ENCODE peak calls at places on chromosomes 1 and 21, in eight cellular contexts. B is heart right ventricle, W is thyroid gland, U is Calu3, V is GM12865, X is GM10248, H is GM13976, M is hepatocyte. F is an unnamed sample.

GRCh38 chr21:32382108-32382601 is 10.7 kb downstream of the URB1 start:
- DNase-seq in W (no peak), V (no peak), X (no peak), M (no peak), U (no peak), H (no peak), B (no peak), F (no peak)

GRCh38 chr1:8334106-8334851 is 16.4 kb downstream of the SLC45A1 start:
- DNase-seq in H (no peak), V (no peak), W (no peak), X (no peak), M (no peak), U (no peak), B (no peak), F (no peak)

GRCh38 chr1:167529829-167530474 is 11.6 kb upstream of the CD247 start:
- DNase-seq in B (no peak), X (no peak), U (no peak), M (peak), H (no peak), W (no peak), V (no peak), F (no peak)

GRCh38 chr1:114130846-114131525 is 22.7 kb downstream of the SYT6 start:
- DNase-seq in U (no peak), B (no peak), V (no peak), W (no peak), X (no peak), H (no peak), M (no peak), F (no peak)

GRCh38 chr1:995665-996633 is 3.9 kb downstream of the HES4 start:
- DNase-seq in V (no peak), W (no peak), X (no peak), U (no peak), H (no peak), M (peak), B (no peak), F (no peak)

GRCh38 chr1:217948741-217949140 is 317.6 kb downstream of the SPATA17 start:
- DNase-seq in B (no peak), W (no peak), M (no peak), V (no peak), X (no peak), H (no peak), U (no peak), F (no peak)

GRCh38 chr1:156155760-156156495 is 2.5 kb downstream of the SEMA4A start:
- DNase-seq in M (no peak), W (no peak), B (no peak), H (no peak), V (peak), U (no peak), X (no peak), F (no peak)

GRCh38 chr1:36699113-36699512 is 216.4 kb upstream of the CSF3R start:
- DNase-seq in B (no peak), V (no peak), W (no peak), H (no peak), U (no peak), X (no peak), M (no peak), F (no peak)

GRCh38 chr1:200866521-200866920 is 6.3 kb upstream of the GPR25 start:
- DNase-seq in M (no peak), B (no peak), U (no peak), H (peak), V (peak), W (no peak), X (peak), F (peak)

GRCh38 chr1:201025571-201026002 is 2.1 kb upstream of the KIF21B start:
- DNase-seq in W (no peak), X (peak), V (peak), U (peak), B (no peak), H (no peak), M (no peak), F (peak)

GRCh38 chr1:31442648-31442994 is 29.6 kb downstream of the SERINC2 start:
- DNase-seq in V (no peak), U (no peak), B (no peak), W (no peak), X (no peak), H (no peak), M (no peak), F (no peak)

GRCh38 chr1:94980049-94980908 is 53.4 kb upstream of the CNN3 start:
- DNase-seq in U (no peak), W (no peak), B (no peak), H (no peak), M (no peak), V (no peak), X (no peak), F (no peak)

GRCh38 chr1:21590116-21590905 is 78.8 kb downstream of the RAP1GAP start:
- DNase-seq in H (no peak), V (no peak), U (no peak), X (no peak), W (peak), B (no peak), M (peak), F (no peak)

GRCh38 chr1:53606197-53607095 is 132.5 kb downstream of the GLIS1 start:
- DNase-seq in U (no peak), H (no peak), B (no peak), X (no peak), M (no peak), V (no peak), W (no peak), F (no peak)

GRCh38 chr1:53605181-53605580 is 133.8 kb downstream of the GLIS1 start:
- DNase-seq in H (no peak), V (no peak), M (no peak), U (no peak), W (no peak), X (no peak), B (no peak), F (no peak)

GRCh38 chr1:53608676-53609075 is 130.3 kb downstream of the GLIS1 start:
- DNase-seq in U (no peak), B (no peak), H (no peak), M (no peak), V (no peak), X (no peak), W (no peak), F (no peak)

GRCh38 chr1:53604291-53604919 is 134.6 kb downstream of the GLIS1 start:
- DNase-seq in V (no peak), H (no peak), B (no peak), X (no peak), W (no peak), U (no peak), M (no peak), F (no peak)

DNA sequence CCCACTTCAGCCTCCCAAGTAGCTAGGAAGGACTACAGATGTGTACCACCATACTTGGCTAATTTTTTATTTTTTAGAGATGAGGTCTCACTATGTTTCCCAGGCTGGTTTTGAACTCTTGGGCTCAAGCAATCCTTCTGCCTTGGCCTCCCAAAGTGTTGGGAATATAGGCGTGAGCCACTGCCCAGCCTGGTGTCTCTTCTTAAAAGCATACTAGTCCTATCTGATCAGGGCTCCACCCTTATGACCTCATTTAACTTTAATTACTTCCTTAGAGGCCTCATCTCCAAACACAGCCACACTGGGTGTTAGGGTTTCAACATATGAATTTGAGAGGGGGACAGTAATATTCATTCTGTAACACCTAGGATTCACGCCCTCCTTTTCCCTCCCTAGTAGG is 130.9 kb downstream of the GLIS1 start:
- DNase-seq in V (no peak), H (no peak), U (no peak), X (no peak), B (no peak), M (no peak), W (no peak), F (no peak)
- TF ChIP-seq CTCF in V (no peak), H (no peak), U (no peak), X (no peak), B (no peak), M (no peak), W (no peak), F (no peak)

GRCh38 chr21:30233636-30234035 is 17.7 kb upstream of the CLDN8 start:
- DNase-seq in U (no peak), M (no peak), H (no peak), X (no peak), V (no peak), W (no peak), B (no peak), F (no peak)
- TF ChIP-seq CTCF in U (no peak), M (no peak), H (no peak), X (no peak), V (no peak), W (no peak), B (no peak), F (no peak)

DNA sequence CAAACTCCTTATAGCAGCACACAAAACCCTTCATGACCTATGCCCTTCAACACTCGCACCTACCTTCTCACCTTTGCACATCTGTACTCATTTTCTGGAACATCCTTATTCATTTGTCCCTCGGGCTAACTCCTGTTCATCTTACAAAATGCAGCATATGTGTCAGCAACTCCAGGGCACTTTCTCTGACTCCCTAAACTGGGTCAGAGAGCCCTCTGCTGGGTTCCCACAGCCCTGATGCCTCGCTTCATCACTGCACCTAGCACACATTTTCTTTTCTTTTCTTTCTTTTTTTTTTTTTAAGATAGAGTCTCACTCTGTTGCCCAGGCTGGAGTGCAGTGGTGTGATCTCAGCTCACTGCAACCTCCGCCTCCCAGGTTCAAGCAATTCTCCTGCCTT is 54.0 kb downstream of the RAB3B start:
- DNase-seq in U (no peak), V (no peak), M (no peak), B (no peak), X (no peak), H (no peak), W (no peak), F (no peak)
- TF ChIP-seq CTCF in U (no peak), V (no peak), M (no peak), B (no peak), X (no peak), H (no peak), W (no peak), F (no peak)

DNA sequence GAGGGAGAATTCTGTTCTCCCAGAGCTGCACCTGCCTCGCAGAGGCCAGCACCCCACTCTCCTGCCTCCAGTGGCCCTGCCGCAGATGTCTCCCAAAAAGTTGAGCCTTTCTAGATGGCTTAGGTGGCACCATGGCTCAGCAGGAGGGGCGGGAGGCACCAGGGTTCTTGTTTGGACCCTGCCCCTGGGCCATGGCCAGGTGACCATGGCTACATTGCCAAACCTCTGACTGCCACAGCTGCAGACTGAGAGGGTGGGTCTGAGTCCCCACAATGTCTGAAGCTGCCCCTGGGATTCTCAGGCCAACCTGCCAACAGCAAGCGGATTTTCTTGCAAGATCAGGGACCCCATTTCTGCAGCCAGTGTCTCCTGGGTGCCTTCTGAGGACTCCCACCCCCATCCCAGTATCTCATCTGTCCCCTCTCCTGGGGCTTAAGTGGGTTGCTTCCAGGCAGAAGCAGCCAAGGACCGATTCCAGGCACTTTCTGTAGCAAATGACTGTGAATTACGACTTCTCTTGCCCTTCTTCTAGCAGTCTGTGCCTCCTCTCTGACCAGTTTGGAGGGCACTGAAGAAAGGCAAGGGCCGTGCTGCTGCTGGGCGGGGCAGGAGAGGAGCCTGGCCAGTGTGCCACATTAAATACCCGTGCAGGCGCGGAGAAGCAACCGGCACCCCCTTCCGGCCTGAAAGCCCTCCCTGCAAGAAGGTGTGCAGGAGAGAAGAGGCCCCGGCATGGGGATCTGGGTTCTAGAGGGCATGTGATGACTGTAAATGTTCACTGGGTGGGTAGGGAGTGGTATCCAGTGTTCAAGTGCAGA is 22.5 kb downstream of the SESN2 start:
- DNase-seq in V (no peak), H (no peak), M (no peak), X (no peak), U (no peak), B (no peak), W (no peak), F (no peak)
- TF ChIP-seq CTCF in V (no peak), H (no peak), M (no peak), X (no peak), U (no peak), B (no peak), W (no peak), F (no peak)

DNA sequence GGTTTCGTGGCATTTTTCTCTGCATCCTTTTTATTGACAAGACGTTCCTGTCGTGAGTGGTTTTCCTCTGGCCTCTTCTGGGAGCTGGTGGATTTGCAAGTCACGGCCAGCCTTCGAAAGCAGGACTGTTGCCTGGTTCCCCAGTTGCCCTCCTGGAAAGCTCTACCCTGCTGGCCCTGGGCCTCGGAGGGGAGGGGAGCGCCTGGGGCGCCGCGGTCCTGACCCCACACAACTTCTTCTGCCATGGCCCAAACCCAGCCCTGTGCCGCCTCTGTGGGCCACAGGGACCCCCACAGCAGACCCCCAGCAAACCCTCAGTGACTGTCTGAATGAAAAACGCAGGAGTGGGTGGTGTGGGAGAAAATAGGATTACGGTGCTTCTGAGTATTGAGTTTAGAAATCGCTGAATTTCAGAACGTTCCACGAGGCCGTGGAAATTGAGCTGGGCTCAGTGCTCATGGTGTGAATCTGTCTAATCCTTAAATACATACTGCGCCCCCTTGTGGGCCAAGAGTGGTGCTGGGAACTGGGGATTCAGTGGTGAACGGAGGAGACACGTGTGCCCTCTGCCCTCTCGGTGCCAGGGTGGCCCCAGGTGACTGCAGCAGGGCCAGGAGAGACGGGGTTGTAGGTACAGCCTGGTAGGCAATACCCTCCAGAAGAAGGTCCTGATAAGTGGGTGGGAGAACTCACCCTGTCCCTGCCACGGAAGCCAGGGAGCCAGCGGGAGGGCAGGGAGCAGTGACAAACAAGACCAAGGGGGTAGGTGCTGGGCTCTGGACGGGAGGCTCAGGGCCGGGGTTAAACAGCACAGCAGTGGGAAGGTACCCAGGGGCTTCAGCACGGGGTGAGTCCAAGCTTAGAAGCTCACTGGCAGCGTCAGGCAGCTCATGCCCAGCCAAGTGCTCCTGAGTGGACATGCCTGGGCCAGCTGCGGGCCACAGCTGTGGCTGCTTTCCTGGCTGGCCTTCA is 101.2 kb upstream of the COL6A1 start:
- DNase-seq in W (peak), M (peak), H (peak), U (peak), X (peak), V (peak), B (peak), F (peak)
- TF ChIP-seq CTCF in W (no peak), M (peak), H (peak), U (peak), X (peak), V (peak), B (peak), F (peak)

GRCh38 chr1:4655674-4656532 is 1.5 kb downstream of the AJAP1 start:
- DNase-seq in X (no peak), M (peak), B (peak), H (peak), W (peak), U (peak), V (peak), F (peak)
- TF ChIP-seq CTCF in X (peak), M (peak), B (peak), H (peak), W (peak), U (no peak), V (peak), F (peak)

DNA sequence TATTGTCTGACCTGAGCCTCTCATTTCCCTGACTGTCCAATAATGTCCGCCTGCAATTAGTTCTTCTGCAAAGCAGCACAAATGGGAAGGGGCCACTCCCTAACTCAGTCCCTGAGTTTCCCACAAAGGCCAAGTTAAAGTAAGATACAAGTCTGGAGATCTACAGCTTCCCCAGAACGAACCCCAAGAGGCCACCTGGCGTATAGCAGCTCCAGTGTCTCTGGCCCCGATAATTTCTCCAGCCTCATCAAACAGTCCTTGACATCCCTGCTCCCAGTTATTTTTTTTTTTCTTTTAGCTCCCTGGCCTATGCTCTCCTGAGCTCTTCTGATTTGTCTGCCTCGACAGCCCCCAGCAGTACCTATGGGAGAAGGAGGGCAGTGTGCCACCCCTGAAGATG is 8.1 kb upstream of the ACKR1 start:
- DNase-seq in V (no peak), H (no peak), U (no peak), B (no peak), M (no peak), W (no peak), X (no peak), F (no peak)
- TF ChIP-seq CTCF in V (peak), H (no peak), U (peak), B (no peak), M (no peak), W (no peak), X (no peak), F (peak)

DNA sequence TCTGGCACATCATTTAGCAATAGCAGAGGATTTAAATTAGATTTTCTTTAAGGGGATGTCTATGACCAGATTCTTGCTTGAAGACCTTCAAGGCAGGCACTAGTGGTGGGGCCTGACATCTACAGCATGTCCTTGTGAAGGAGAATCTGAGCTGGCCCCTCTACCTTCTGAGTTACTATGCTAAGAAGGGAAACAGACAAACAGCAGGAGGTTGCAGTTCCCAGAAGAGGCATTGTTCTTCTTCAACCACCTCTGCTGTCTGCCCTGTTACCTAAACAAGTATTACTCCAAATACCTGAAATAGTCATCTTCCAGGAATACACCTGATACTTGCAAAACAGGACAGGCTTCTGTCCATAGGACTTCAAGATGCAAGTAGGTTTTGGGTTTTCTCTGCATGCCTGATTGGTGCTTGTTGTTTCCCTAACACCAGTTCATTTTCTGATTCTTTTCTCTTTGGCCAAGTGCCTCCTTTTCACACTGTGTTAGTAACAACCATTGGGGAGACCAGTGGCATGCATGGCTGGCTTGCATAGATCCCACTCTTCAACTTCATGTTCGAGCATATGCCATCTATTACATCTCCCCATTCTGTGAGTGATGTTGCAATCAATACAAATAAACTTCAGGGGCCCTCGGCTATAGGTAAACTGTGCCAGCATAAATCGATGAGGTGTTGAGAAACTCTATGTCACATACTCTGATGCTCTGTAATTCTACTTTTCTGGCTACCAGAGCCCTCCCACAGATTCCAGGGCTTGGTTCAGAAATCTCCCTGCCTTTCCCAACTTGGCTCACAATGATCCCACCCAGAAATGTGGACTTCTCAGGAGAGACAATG is 93.0 kb upstream of the DUSP10 start:
- DNase-seq in B (no peak), H (no peak), U (no peak), V (no peak), W (no peak), M (no peak), X (no peak), F (no peak)
- TF ChIP-seq CTCF in B (no peak), H (no peak), U (no peak), V (no peak), W (no peak), M (no peak), X (no peak), F (no peak)

F was measured in GM13977.